ENCODE peak calls at places on chromosomes 2 and 18, in ten cellular contexts. G is HCT116, U is HFF-Myc, V is upper lobe of right lung, O is mesothelial cell of epicardium, J is choroid plexus epithelial cell, E is tibial artery, H is breast epithelium, W is adrenal gland, Q is neural progenitor cell. T is an unnamed sample.

GRCh38 chr2:45315881-45316280 is 295.2 kb downstream of the SRBD1 start:
- DNase-seq in V (no peak), G (no peak), E (no peak), U (no peak), W (no peak), Q (no peak), J (peak; percentile 85), H (no peak), O (no peak), T (no peak)

GRCh38 chr18:49031511-49032188 is 80.9 kb upstream of the SMAD7 start:
- DNase-seq in V (peak; percentile 63), G (no peak), Q (no peak), W (no peak), U (no peak), E (peak; percentile 65), H (no peak), O (peak; percentile 31), J (no peak), T (no peak)

GRCh38 chr2:201049455-201049854 is 22.0 kb downstream of the HYCC2 start:
- DNase-seq in E (no peak), W (no peak), J (peak; percentile 48), O (no peak), G (no peak), V (no peak), U (no peak), Q (no peak), H (no peak), T (no peak)

GRCh38 chr2:104976603-104977120 is 61.2 kb upstream of the MRPS9 start:
- DNase-seq in W (no peak), V (no peak), E (no peak), Q (no peak), J (no peak), U (no peak), O (no peak), H (no peak), G (peak; percentile 40), T (peak; percentile 50)

GRCh38 chr2:26848336-26849055 is 564 bp downstream of the DPYSL5 start:
- DNase-seq in G (no peak), Q (peak; percentile 81), H (no peak), J (no peak), E (no peak), W (no peak), U (no peak), V (peak; percentile 67), O (peak; percentile 57), T (peak; percentile 47)

GRCh38 chr2:109057686-109058085 is 68.7 kb upstream of the EDAR start:
- DNase-seq in G (no peak), O (no peak), J (no peak), U (no peak), V (no peak), E (no peak), H (no peak), Q (peak; percentile 57), W (no peak), T (no peak)

GRCh38 chr2:223051580-223052375 is at the start of gene KCNE4:
- DNase-seq in J (peak; percentile 68), O (no peak), G (no peak), H (no peak), E (peak; percentile 82), W (peak; percentile 55), Q (peak; percentile 17), V (no peak), U (no peak), T (no peak)

GRCh38 chr2:212732860-212733259 is 194.3 kb upstream of the ERBB4 start:
- DNase-seq in H (no peak), G (no peak), Q (no peak), U (no peak), V (no peak), E (no peak), W (no peak), J (no peak), O (no peak), T (no peak)

GRCh38 chr2:36322108-36322507 is 33.5 kb upstream of the CRIM1 start:
- DNase-seq in J (peak; percentile 79), E (no peak), U (peak; percentile 19), G (peak; percentile 19), O (no peak), H (no peak), Q (peak; percentile 65), W (no peak), V (no peak), T (peak; percentile 15)

GRCh38 chr2:216283038-216283900 is 89.0 kb downstream of the MARCHF4 start:
- DNase-seq in U (no peak), H (no peak), Q (peak; percentile 50), G (peak; percentile 50), V (no peak), O (no peak), W (no peak), J (peak; percentile 13), E (no peak), T (peak; percentile 69)

GRCh38 chr2:240792658-240793312 is 27.2 kb downstream of the KIF1A start:
- DNase-seq in H (no peak), G (no peak), Q (no peak), W (no peak), U (no peak), V (peak; percentile 44), J (no peak), E (no peak), O (no peak), T (no peak)

GRCh38 chr2:16638941-16639340 is 26.7 kb downstream of the CYRIA start:
- DNase-seq in Q (no peak), V (no peak), U (no peak), G (no peak), J (no peak), W (no peak), H (no peak), O (no peak), E (no peak), T (no peak)

GRCh38 chr2:53150146-53150545 is 617.5 kb upstream of the CHAC2 start:
- DNase-seq in V (no peak), J (no peak), E (no peak), W (no peak), G (no peak), U (no peak), O (no peak), H (no peak), Q (no peak), T (no peak)

GRCh38 chr18:22179174-22179573 is 9.8 kb downstream of the GATA6 start:
- DNase-seq in G (no peak), U (no peak), J (peak; percentile 75), Q (no peak), V (no peak), W (no peak), O (no peak), H (no peak), E (no peak), T (no peak)

GRCh38 chr2:127195140-127196074 is 24.7 kb downstream of the CYP27C1 start:
- DNase-seq in J (no peak), O (no peak), H (no peak), E (no peak), U (no peak), V (no peak), W (no peak), Q (no peak), G (no peak), T (no peak)

GRCh38 chr2:86284987-86285386 is 52.4 kb downstream of the REEP1 start:
- DNase-seq in J (no peak), O (no peak), V (peak; percentile 21), E (no peak), U (no peak), G (no peak), W (no peak), Q (peak; percentile 85), H (no peak), T (no peak)

GRCh38 chr2:161570424-161571050 is 53.7 kb upstream of the SLC4A10 start:
- DNase-seq in U (no peak), Q (peak; percentile 36), O (no peak), V (no peak), E (no peak), H (no peak), J (peak; percentile 4), W (no peak), G (no peak), T (no peak)
- TF ChIP-seq CTCF in U (peak; percentile 22), Q (peak; percentile 53), O (no peak), V (no peak), E (no peak), H (no peak), J (peak; percentile 31), W (no peak), G (peak; percentile 61), T (peak; percentile 23)

GRCh38 chr2:46490521-46491141 is 11.3 kb downstream of the TMEM247 start:
- DNase-seq in Q (no peak), J (peak; percentile 58), V (peak; percentile 63), H (no peak), O (no peak), U (no peak), G (no peak), E (peak; percentile 87), W (peak; percentile 46), T (no peak)
- TF ChIP-seq CTCF in Q (no peak), J (peak; percentile 23), V (peak; percentile 3), H (no peak), O (no peak), U (no peak), G (no peak), E (no peak), W (no peak), T (no peak)

DNA sequence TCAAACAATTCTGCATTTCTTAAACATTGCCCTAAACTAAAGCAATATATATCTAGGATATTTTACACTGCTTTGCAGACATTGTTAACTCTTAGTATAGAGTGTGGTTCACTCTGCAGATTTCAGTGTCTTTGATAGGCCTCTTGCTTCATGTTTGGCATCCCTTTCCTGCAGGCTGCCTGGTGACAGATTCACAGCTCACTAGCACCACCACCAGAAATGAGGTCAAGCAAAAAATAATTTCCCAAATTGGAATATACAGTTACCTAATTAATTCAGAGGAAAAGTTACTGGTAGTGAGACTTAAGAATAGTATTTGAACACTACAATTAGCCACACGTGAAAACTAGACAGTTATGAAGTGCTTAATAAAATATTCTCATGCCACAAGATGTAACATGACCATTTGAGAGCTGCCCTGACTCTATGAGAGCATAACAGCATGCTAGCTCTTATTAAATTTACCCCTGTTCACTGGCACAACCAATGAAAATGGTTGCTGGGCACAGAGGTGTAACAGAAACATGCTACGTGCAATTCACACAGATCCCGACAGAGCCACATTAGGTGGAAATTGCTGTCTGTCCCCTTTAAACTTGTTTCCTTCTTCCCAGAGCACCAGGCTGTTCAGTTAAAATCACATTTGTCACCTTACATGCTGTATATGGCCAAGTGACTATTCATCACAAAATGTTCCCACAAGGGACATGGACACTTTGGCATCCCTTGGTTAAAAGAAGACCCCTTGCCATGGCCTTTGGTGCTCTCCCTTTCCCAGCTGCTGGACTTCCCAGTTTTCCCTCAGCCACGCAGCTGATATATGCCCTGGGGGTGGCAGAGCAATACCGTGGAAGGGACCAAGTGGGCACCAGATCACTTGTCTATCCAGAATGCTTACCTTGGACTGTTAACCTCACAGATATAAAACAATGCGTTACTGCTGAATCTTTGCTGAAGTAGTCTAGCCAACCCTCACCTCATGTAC is 35.7 kb downstream of the PAIP2B start:
- DNase-seq in G (peak; percentile 3), Q (no peak), J (peak; percentile 53), E (no peak), O (no peak), U (no peak), V (no peak), H (no peak), W (peak; percentile 29), T (no peak)
- TF ChIP-seq CTCF in G (peak; percentile 35), Q (peak; percentile 15), J (peak; percentile 61), E (no peak), O (no peak), U (peak; percentile 16), V (peak; percentile 28), H (no peak), W (peak; percentile 10), T (no peak)

DNA sequence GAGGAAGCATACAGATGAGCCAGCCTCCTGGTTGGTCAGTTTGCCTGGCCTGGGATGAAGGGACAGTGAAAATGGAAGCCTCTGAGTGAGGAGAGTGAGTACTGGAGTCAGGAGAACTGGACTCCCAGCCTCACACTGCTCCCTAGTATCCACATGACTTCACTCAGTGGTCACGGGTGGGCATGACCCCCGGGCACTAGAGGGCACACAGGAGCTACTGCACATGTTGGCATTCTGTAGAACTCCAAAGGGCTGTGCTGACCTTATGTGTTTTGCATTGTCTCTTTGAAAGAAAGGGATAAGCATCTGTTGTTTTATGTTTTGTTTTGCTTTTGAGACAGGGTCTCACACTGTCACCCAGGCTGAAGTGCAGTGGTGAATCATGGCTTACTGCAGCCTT is 23.7 kb downstream of the NCAPH start:
- DNase-seq in U (no peak), O (no peak), E (no peak), G (no peak), J (no peak), W (peak; percentile 26), V (no peak), Q (no peak), H (no peak), T (no peak)
- TF ChIP-seq CTCF in U (no peak), O (no peak), E (no peak), G (no peak), J (no peak), W (no peak), V (peak; percentile 27), Q (peak; percentile 34), H (no peak), T (no peak)

T was measured in endothelial cell.